ENCODE peak calls at places on chromosomes 1 and 21, in seven cellular contexts. J is H1, E is body of pancreas, U is left lung, A is fibroblast of lung, X is stomach, V is A673. Z is an unnamed sample.

GRCh38 chr21:44854664-44855446 is 18.6 kb downstream of the PTTG1IP start:
- DNase-seq in J (no peak), E (no peak), U (no peak), A (no peak), X (no peak), V (no peak), Z (peak; percentile 50)

GRCh38 chr1:170555370-170555769 is 23.4 kb downstream of the GORAB start:
- DNase-seq in J (no peak), E (no peak), U (no peak), A (no peak), X (no peak), V (no peak), Z (no peak)

GRCh38 chr1:3598051-3598471 is 13.2 kb downstream of the MEGF6 start:
- DNase-seq in J (no peak), E (no peak), U (peak; percentile 70), A (no peak), X (no peak), V (no peak), Z (no peak)

GRCh38 chr1:156498447-156499193 is 2.0 kb downstream of the MEF2D start:
- DNase-seq in J (no peak), E (peak; percentile 72), U (peak; percentile 63), A (peak; percentile 55), X (peak; percentile 54), V (no peak), Z (no peak)

GRCh38 chr1:112298558-112298957 is 97.5 kb upstream of the CTTNBP2NL start:
- DNase-seq in J (peak; percentile 47), E (peak; percentile 36), U (peak; percentile 42), A (peak; percentile 53), X (peak; percentile 29), V (peak; percentile 72), Z (no peak)

GRCh38 chr1:55916480-55916879 is 662.9 kb downstream of the PLPP3 start:
- DNase-seq in J (no peak), E (no peak), U (no peak), A (peak; percentile 34), X (no peak), V (no peak), Z (no peak)

GRCh38 chr1:157199421-157199755 is 61.2 kb upstream of the ETV3 start:
- DNase-seq in J (no peak), E (no peak), U (no peak), A (no peak), X (no peak), V (no peak), Z (no peak)

GRCh38 chr1:237961710-237962109 is 71.0 kb upstream of the ZP4 start:
- DNase-seq in J (no peak), E (no peak), U (no peak), A (no peak), X (no peak), V (no peak), Z (no peak)

GRCh38 chr1:112698366-112699310 is 8.3 kb downstream of the RHOC start:
- DNase-seq in J (no peak), E (peak; percentile 66), U (peak; percentile 45), A (no peak), X (peak; percentile 70), V (no peak), Z (peak; percentile 80)

GRCh38 chr1:120179420-120180348 is 3.4 kb upstream of the SEC22B start:
- DNase-seq in J (no peak), E (peak; percentile 14), U (no peak), A (peak; percentile 93), X (no peak), V (peak; percentile 88), Z (no peak)

GRCh38 chr1:217090073-217090911 is 367.1 kb upstream of the ESRRG start:
- DNase-seq in J (no peak), E (no peak), U (no peak), A (no peak), X (no peak), V (no peak), Z (no peak)

GRCh38 chr1:230112131-230112701 is 45.2 kb downstream of the GALNT2 start:
- DNase-seq in J (no peak), E (no peak), U (peak; percentile 65), A (peak; percentile 43), X (no peak), V (no peak), Z (no peak)

GRCh38 chr1:91710261-91710660 is 175.7 kb downstream of the TGFBR3 start:
- DNase-seq in J (no peak), E (no peak), U (no peak), A (no peak), X (no peak), V (no peak), Z (no peak)

GRCh38 chr1:9737716-9738115 is 86.0 kb downstream of the CLSTN1 start:
- DNase-seq in J (no peak), E (no peak), U (no peak), A (no peak), X (no peak), V (no peak), Z (no peak)

GRCh38 chr1:201538618-201539551 is at the start of gene NAV1:
- DNase-seq in J (no peak), E (peak; percentile 44), U (peak; percentile 69), A (peak; percentile 79), X (peak; percentile 38), V (peak; percentile 70), Z (no peak)

GRCh38 chr1:81398041-81398440 is 402.7 kb upstream of the ADGRL2 start:
- DNase-seq in J (no peak), E (no peak), U (no peak), A (no peak), X (no peak), V (no peak), Z (no peak)

GRCh38 chr1:29521846-29522580 is 285.7 kb downstream of the PTPRU start:
- DNase-seq in J (no peak), E (no peak), U (no peak), A (no peak), X (peak; percentile 18), V (no peak), Z (peak; percentile 7)

DNA sequence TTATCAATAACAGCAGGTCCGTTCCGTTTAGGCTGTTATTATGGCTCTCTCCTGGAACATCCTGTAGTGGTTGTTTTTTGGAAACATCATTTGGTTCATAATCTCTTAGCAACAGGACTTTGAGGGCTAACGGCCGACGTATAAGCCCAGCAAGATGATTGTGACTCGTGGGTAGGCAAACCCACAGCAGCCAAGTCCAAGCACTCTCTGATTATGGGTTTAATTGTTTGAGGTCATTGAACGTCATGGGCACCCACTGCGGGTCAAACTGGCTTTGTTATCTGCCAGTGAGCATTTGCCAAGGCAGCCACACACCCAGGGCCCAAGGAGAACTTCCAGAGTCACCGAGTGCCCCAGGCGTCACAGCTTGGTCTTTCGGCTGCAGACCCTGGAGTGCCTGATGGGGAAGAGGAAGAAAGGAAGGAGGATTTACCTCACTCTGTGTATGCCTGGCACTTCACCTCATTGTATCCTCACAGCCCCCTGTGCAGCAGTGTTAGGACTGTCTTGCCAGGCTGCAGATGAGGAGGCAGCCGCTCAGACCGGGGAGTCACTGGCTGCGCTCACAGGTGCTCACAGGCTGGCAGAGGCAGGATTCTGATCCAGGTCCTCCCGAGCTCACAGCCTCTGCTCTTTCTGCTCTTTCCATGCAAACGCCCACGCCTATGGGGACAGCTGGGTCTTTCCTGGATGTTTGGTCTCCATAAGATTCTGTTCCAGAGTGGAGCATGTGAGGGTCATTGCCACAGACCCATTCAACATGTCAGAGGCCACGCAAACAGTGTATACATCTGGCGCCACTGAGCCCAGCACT is 30.8 kb upstream of the EPS8L3 start:
- DNase-seq in J (no peak), E (no peak), U (no peak), A (no peak), X (peak; percentile 47), V (no peak), Z (no peak)
- H3K4me1 ChIP-seq in J (no peaks in the 10 kb centered on the region), E (peaks cover 30% of the 10 kb centered on the region), U (peaks cover 64% of the 10 kb centered on the region), A (peaks cover 33% of the 10 kb centered on the region), X (peaks cover 56% of the 10 kb centered on the region), V (peaks cover 37% of the 10 kb centered on the region), Z (no peaks in the 10 kb centered on the region)

GRCh38 chr1:20594746-20595145 is 5.8 kb downstream of the CDA start:
- DNase-seq in J (no peak), E (no peak), U (no peak), A (no peak), X (no peak), V (no peak), Z (no peak)

GRCh38 chr1:20600156-20600555 is 11.3 kb downstream of the CDA start:
- DNase-seq in J (no peak), E (no peak), U (no peak), A (no peak), X (no peak), V (no peak), Z (no peak)

GRCh38 chr1:20596106-20596505 is 7.2 kb downstream of the CDA start:
- DNase-seq in J (no peak), E (no peak), U (no peak), A (no peak), X (no peak), V (no peak), Z (no peak)

GRCh38 chr1:20601123-20601825 is 12.4 kb downstream of the CDA start:
- DNase-seq in J (no peak), E (no peak), U (no peak), A (peak; percentile 28), X (no peak), V (no peak), Z (no peak)

DNA sequence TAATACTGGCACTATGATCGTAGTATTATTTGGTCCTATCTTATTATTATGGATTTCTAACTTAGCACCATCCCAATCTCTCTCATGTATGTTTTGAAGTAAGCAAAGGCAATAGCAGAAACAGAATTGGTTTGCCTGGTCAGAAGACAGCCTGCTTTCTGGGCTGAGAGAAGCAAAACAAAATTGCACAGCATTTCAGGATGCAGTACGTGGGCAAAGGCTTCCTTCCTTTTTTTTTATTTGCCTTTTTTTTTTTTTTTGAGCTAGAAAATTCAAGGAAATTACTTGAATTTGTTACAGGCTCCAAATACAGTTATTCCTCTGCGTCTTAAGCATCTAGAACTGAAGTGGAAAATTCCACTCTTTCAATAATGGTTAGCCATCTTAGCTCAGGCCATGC is 8.8 kb downstream of the CDA start:
- DNase-seq in J (no peak), E (no peak), U (no peak), A (no peak), X (no peak), V (no peak), Z (no peak)
- H3K27ac ChIP-seq in J (no peak overlapping the region), E (no peak overlapping the region), U (peak overlapping the region; percentile 30), A (no peak overlapping the region), X (peak overlapping the region; percentile 33), V (no peak overlapping the region), Z (no peak overlapping the region)

GRCh38 chr1:26353976-26354820 is at the start of gene CRYBG2:
- DNase-seq in J (no peak), E (peak; percentile 32), U (peak; percentile 67), A (no peak), X (peak; percentile 65), V (no peak), Z (no peak)

GRCh38 chr1:26353210-26353859 is 595 bp downstream of the CRYBG2 start:
- DNase-seq in J (no peak), E (no peak), U (no peak), A (no peak), X (no peak), V (no peak), Z (no peak)

GRCh38 chr1:26350701-26351590 is 3.0 kb downstream of the CRYBG2 start:
- DNase-seq in J (no peak), E (no peak), U (no peak), A (no peak), X (no peak), V (no peak), Z (no peak)

GRCh38 chr1:26351591-26352337 is 2.2 kb downstream of the CRYBG2 start:
- DNase-seq in J (no peak), E (no peak), U (no peak), A (no peak), X (no peak), V (no peak), Z (no peak)

GRCh38 chr1:26352338-26352679 is 1.6 kb downstream of the CRYBG2 start:
- DNase-seq in J (no peak), E (no peak), U (no peak), A (no peak), X (no peak), V (no peak), Z (no peak)
- H3K4me3 ChIP-seq in J (no peak overlapping the region), E (no peak overlapping the region), U (no peak overlapping the region), A (no peak overlapping the region), X (no peak overlapping the region), V (no peak overlapping the region), Z (no peak overlapping the region)

GRCh38 chr21:46413365-46413696 is 45.4 kb upstream of the DIP2A start:
- DNase-seq in J (no peak), E (no peak), U (no peak), A (no peak), X (no peak), V (no peak), Z (no peak)
- H3K4me1 ChIP-seq in J (peaks cover 3% of the 10 kb centered on the region), E (no peaks in the 10 kb centered on the region), U (no peaks in the 10 kb centered on the region), A (no peaks in the 10 kb centered on the region), X (no peaks in the 10 kb centered on the region), V (no peaks in the 10 kb centered on the region), Z (no peaks in the 10 kb centered on the region)